ENCODE peak calls at places on chromosome 11, in seven cellular contexts. K is HFF-Myc, D is lung, I is suprapubic skin, U is epithelial cell of esophagus, V is transverse colon, F is fibroblast of lung. H is an unnamed sample.

GRCh38 chr11:23725752-23726151 is 771.1 kb upstream of the LUZP2 start:
- DNase-seq in K (no peak), I (no peak), U (no peak), F (peak; percentile 89), V (no peak), D (no peak), H (no peak)

GRCh38 chr11:130762342-130763037 is 153.8 kb downstream of the SNX19 start:
- DNase-seq in I (no peak), F (no peak), U (peak; percentile 69), D (no peak), K (no peak), V (no peak), H (peak; percentile 39)

GRCh38 chr11:73551697-73552096 is 46.2 kb downstream of the FAM168A start:
- DNase-seq in F (no peak), D (no peak), K (no peak), I (no peak), V (no peak), U (no peak), H (no peak)

GRCh38 chr11:64238076-64238475 is 2.8 kb upstream of the FKBP2 start:
- DNase-seq in I (no peak), F (no peak), D (no peak), V (peak; percentile 30), K (no peak), U (no peak), H (peak; percentile 36)

GRCh38 chr11:88779551-88779950 is 286.2 kb downstream of the GRM5 start:
- DNase-seq in D (no peak), V (no peak), F (peak; percentile 94), U (peak; percentile 83), I (no peak), K (peak; percentile 26), H (no peak)

GRCh38 chr11:74009675-74010305 is 905 bp upstream of the UCP3 start:
- DNase-seq in U (no peak), V (no peak), I (no peak), F (no peak), D (no peak), K (no peak), H (no peak)

GRCh38 chr11:14059491-14059890 is 97.0 kb downstream of the SPON1 start:
- DNase-seq in I (no peak), F (no peak), U (no peak), K (no peak), D (no peak), V (no peak), H (no peak)

GRCh38 chr11:49505231-49505630 is 296.8 kb upstream of the FOLH1 start:
- DNase-seq in V (no peak), K (no peak), D (no peak), F (no peak), U (peak; percentile 10), I (no peak), H (no peak)

GRCh38 chr11:70915158-70915795 is 337.1 kb downstream of the SHANK2 start:
- DNase-seq in F (no peak), I (no peak), D (no peak), K (no peak), U (no peak), V (no peak), H (peak; percentile 21)

GRCh38 chr11:34185926-34186841 is 80.8 kb downstream of the NAT10 start:
- DNase-seq in F (no peak), U (peak; percentile 62), I (no peak), V (no peak), D (no peak), K (no peak), H (no peak)

GRCh38 chr11:46905806-46906205 is 12.5 kb downstream of the LRP4 start:
- DNase-seq in V (no peak), U (no peak), F (no peak), D (no peak), I (no peak), K (no peak), H (no peak)

GRCh38 chr11:124302756-124303155 is 11.0 kb downstream of the OR8D1 start:
- DNase-seq in U (no peak), F (no peak), V (no peak), I (no peak), K (no peak), D (no peak), H (no peak)

GRCh38 chr11:115911656-115912055 is 407.4 kb upstream of the CADM1 start:
- DNase-seq in V (no peak), U (no peak), K (no peak), F (peak; percentile 8), I (no peak), D (no peak), H (no peak)

GRCh38 chr11:70769521-70769920 is 371.2 kb downstream of the CTTN start:
- DNase-seq in V (no peak), F (no peak), K (no peak), I (no peak), D (no peak), U (no peak), H (no peak)

GRCh38 chr11:111623527-111624030 is 21.3 kb downstream of the SIK2 start:
- DNase-seq in K (no peak), U (peak; percentile 24), D (no peak), F (no peak), V (peak; percentile 65), I (no peak), H (peak; percentile 45)

GRCh38 chr11:70628881-70629844 is 230.8 kb downstream of the CTTN start:
- DNase-seq in F (no peak), U (no peak), V (peak; percentile 64), K (no peak), D (peak; percentile 61), I (no peak), H (no peak)

GRCh38 chr11:18308242-18308641 is 13.7 kb downstream of the HPS5 start:
- DNase-seq in U (peak; percentile 49), D (no peak), I (no peak), F (no peak), K (no peak), V (no peak), H (no peak)

GRCh38 chr11:45262900-45263299 is 23.2 kb downstream of the SYT13 start:
- DNase-seq in V (peak; percentile 36), U (no peak), D (no peak), K (no peak), I (no peak), F (no peak), H (no peak)

GRCh38 chr11:75245356-75246005 is 4.9 kb downstream of the TPBGL start:
- DNase-seq in K (no peak), F (no peak), V (no peak), I (peak; percentile 47), U (no peak), D (no peak), H (no peak)

GRCh38 chr11:75246673-75247350 is 6.2 kb downstream of the TPBGL start:
- DNase-seq in K (no peak), F (no peak), I (peak; percentile 52), U (no peak), V (no peak), D (no peak), H (peak; percentile 32)

GRCh38 chr11:75246006-75246672 is 5.6 kb downstream of the TPBGL start:
- DNase-seq in I (peak; percentile 64), D (no peak), V (no peak), F (no peak), K (no peak), U (no peak), H (no peak)

GRCh38 chr11:75249704-75250103 is 9.1 kb downstream of the TPBGL start:
- DNase-seq in D (no peak), K (no peak), U (no peak), F (no peak), I (peak; percentile 37), V (no peak), H (peak; percentile 19)

GRCh38 chr11:75248924-75249256 is 8.3 kb downstream of the TPBGL start:
- DNase-seq in I (no peak), F (no peak), U (no peak), D (no peak), V (no peak), K (no peak), H (no peak)
- TF ChIP-seq CTCF in I (no peak), F (no peak), U (no peak), D (no peak), V (no peak), K (no peak), H (no peak)

DNA sequence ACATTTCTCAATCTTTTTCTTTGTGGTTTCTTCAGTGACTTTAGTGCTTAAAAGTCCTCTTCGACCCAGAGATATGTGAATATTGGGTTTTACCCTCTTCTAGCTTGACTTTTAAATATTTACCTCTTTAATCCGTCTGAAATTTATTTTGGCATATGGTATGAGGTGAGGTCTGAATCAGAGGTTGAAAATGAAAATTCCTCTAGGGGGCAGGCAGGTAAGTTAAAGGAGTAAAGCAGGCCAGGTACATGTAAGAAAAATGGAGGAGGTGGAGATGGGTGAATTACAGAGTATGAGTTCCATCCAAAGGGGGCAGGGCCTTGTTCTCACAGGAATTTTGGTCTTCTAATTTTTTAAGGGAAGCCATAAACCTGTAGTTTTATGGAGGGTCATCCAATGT is 263.8 kb upstream of the NARS2 start:
- DNase-seq in U (peak; percentile 55), F (no peak), K (no peak), I (no peak), D (no peak), V (no peak), H (no peak)
- H3K4me3 ChIP-seq in U (no peak overlapping the region), F (no peak overlapping the region), K (no peak overlapping the region), I (no peak overlapping the region), D (no peak overlapping the region), V (no peak overlapping the region), H (no peak overlapping the region)

DNA sequence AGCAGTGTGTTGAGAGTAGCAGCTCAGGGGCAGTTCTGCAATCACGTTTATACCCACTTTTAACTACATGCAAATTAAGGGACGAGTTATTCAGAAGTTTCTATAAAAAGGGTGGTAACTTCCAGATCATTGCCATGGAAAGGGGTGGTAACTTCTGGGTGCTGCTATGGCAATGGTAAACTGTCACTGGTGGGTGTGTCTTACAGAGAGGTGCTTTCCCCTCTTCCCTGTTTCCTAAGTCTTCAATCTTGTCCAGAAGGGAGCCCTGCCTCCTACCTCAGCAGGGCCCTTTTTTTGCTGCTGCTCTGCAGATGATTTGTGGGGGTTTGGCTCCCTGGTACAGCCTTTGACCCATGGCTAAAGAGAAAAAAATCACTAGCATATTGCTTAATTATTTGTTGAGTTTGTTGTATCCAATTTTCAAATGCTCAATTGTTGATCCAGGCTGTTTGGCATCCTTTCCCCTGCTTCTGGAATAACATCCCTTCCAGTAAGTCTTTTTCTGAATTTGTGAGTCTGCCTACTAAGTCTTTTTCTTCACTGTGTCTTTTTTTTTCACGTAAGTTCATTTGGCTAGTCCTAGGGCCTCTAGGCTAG is 30.1 kb upstream of the ME3 start:
- DNase-seq in F (no peak), U (no peak), K (no peak), D (no peak), V (no peak), I (no peak), H (no peak)
- TF ChIP-seq CTCF in F (no peak), U (no peak), K (no peak), D (no peak), V (no peak), I (no peak), H (no peak)

GRCh38 chr11:93662177-93662575 is 694 bp downstream of the CEP295 start:
- DNase-seq in K (no peak), V (no peak), I (no peak), F (no peak), D (no peak), U (no peak), H (no peak)

GRCh38 chr11:93659841-93660240 is 1.6 kb upstream of the CEP295 start:
- DNase-seq in K (no peak), D (no peak), V (no peak), F (peak; percentile 46), U (peak; percentile 11), I (no peak), H (no peak)

GRCh38 chr11:93659216-93659615 is 2.3 kb upstream of the CEP295 start:
- DNase-seq in I (no peak), V (no peak), U (no peak), D (no peak), K (no peak), F (no peak), H (no peak)

GRCh38 chr11:93668171-93668570 is 6.7 kb downstream of the CEP295 start:
- DNase-seq in V (no peak), F (peak; percentile 62), D (no peak), U (no peak), K (no peak), I (no peak), H (no peak)

GRCh38 chr11:93663021-93663420 is 1.5 kb downstream of the CEP295 start:
- DNase-seq in V (no peak), D (no peak), I (no peak), F (no peak), U (no peak), K (no peak), H (no peak)
- H3K4me3 ChIP-seq in V (no peak overlapping the region), D (no peak overlapping the region), I (no peak overlapping the region), F (peak overlapping the region; percentile 89), U (no peak overlapping the region), K (peak overlapping the region; percentile 89), H (no peak overlapping the region)

H was measured in pancreas.